ENCODE peak calls at places on chromosomes 4 and X, in five cellular contexts. H, E, N, V and J are unnamed samples.

GRCh38 chr4:53813991-53814390 is 222.7 kb upstream of the LNX1 start:
- DNase-seq in H (no peak), E (no peak), N (no peak), V (no peak), J (no peak)

GRCh38 chr4:168667397-168667796 is 170.5 kb downstream of the PALLD start:
- DNase-seq in H (no peak), E (no peak), N (no peak), V (no peak), J (no peak)

GRCh38 chrX:80335062-80335830 is 85.0 kb upstream of the TENT5D start:
- DNase-seq in H (peak), E (no peak), N (no peak), V (peak), J (no peak)

GRCh38 chrX:126982158-126982557 is 162.6 kb downstream of the PRR32 start:
- DNase-seq in H (no peak), E (no peak), N (no peak), V (no peak), J (no peak)

GRCh38 chr4:37928896-37929537 is 31.2 kb upstream of the PTTG2 start:
- DNase-seq in H (no peak), E (no peak), N (peak), V (no peak), J (no peak)

GRCh38 chr4:88138561-88138960 is 19.9 kb downstream of the ABCG2 start:
- DNase-seq in H (no peak), E (no peak), N (peak), V (no peak), J (peak)

GRCh38 chrX:38817004-38817703 is 15.9 kb downstream of the MID1IP1 start:
- DNase-seq in H (no peak), E (no peak), N (no peak), V (no peak), J (peak)

GRCh38 chr4:10639664-10640063 is 44.9 kb downstream of the CLNK start:
- DNase-seq in H (no peak), E (no peak), N (no peak), V (no peak), J (peak)

GRCh38 chr4:54802336-54802735 is 144.6 kb downstream of the KIT start:
- DNase-seq in H (no peak), E (no peak), N (no peak), V (no peak), J (peak)

GRCh38 chrX:74343970-74344622 is 40.1 kb downstream of the ZCCHC13 start:
- DNase-seq in H (peak), E (peak), N (peak), V (peak), J (peak)

GRCh38 chr4:106444557-106444956 is 76.0 kb upstream of the GIMD1 start:
- DNase-seq in H (no peak), E (no peak), N (peak), V (no peak), J (no peak)

GRCh38 chr4:86910820-86911684 is 18.8 kb upstream of the C4orf36 start:
- DNase-seq in H (no peak), E (no peak), N (peak), V (no peak), J (no peak)

GRCh38 chr4:100828986-100829685 is 311.3 kb upstream of the EMCN start:
- DNase-seq in H (no peak), E (no peak), N (peak), V (no peak), J (peak)

GRCh38 chr4:112509243-112510190 is 6.5 kb downstream of the NEUROG2 start:
- DNase-seq in H (peak), E (no peak), N (peak), V (peak), J (peak)

GRCh38 chrX:70117738-70118137 is 15.5 kb upstream of the IGBP1 start:
- DNase-seq in H (no peak), E (no peak), N (no peak), V (no peak), J (no peak)

GRCh38 chr4:25881187-25881586 is 18.4 kb upstream of the SEL1L3 start:
- DNase-seq in H (no peak), E (no peak), N (no peak), V (no peak), J (no peak)

GRCh38 chr4:53889335-53890084 is 174.9 kb downstream of the CHIC2 start:
- DNase-seq in H (no peak), E (no peak), N (no peak), V (no peak), J (peak)

DNA sequence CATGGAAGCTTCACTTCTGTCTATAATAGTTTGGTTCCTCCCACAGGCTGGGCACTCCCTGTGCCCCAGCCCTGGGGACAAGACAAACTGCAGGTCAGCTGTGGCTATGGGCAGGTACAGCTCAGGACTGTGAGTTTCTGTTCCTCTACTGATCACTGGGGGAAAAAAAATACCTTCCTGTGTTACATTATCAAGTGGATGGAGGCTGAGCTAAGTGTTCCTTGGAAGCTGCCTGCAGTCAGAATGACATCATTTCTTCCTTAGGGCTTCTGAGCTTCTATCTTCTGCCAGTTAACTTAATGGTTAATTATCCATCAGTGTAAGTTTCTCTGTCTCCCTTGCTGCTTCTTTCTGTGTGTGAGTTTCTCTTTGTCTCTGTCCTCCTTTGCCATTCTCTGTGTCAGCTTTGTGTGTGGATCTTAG is 4.6 kb downstream of the RAB33A start:
- DNase-seq in H (no peak), E (peak), N (no peak), V (no peak), J (no peak)
- H3K4me2 ChIP-seq in H (no peak), E (peak), N (no peak), V (no peak), J (no peak)

GRCh38 chr4:110623710-110624015 is 786 bp upstream of the PITX2 start:
- DNase-seq in H (no peak), E (no peak), N (no peak), V (no peak), J (no peak)

GRCh38 chr4:110624904-110625494 is 2.1 kb upstream of the PITX2 start:
- DNase-seq in H (no peak), E (no peak), N (no peak), V (peak), J (no peak)

GRCh38 chr4:110625593-110626292 is 2.9 kb upstream of the PITX2 start:
- DNase-seq in H (no peak), E (no peak), N (no peak), V (peak), J (no peak)

GRCh38 chr4:110622841-110623709 is at the start of gene PITX2:
- DNase-seq in H (peak), E (no peak), N (peak), V (peak), J (peak)

GRCh38 chr4:110624016-110624770 is 1.3 kb upstream of the PITX2 start:
- DNase-seq in H (no peak), E (no peak), N (no peak), V (no peak), J (no peak)
- H2AFZ ChIP-seq in H (no peak), E (no peak), N (no peak), V (no peak), J (no peak)

DNA sequence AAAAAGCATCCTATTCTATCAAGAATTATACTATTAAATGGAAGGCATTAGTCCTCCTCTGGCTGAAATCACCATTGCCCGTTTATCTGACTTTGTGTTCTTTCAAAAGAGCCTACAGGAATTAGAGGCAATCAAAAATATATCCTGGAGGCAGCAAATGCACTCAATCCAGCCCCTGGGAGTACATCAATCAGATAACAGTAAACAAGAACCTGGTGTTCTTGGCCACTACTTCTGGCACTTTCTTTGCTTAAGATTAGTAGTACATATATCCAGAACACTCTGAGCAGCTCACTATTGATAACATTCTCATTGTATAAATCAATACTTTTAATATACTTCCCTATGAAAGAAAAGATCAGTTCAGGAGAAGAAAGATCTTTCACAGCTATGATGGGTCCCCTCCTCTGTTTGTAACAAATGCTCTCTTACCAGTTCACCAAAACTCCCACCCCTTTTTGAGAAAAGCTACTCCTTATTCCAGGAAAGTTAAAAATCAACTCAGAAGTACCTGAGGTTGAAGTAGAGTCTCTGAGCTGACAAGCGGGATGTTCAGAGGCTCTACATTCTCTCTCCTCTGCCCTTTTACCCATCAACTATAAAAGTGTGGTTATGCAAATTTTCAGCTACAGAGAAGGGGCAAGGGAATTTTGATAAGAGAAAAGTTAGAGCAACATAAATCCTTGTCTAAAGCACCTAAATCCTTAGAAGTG is 176.0 kb downstream of the COX18 start:
- DNase-seq in H (no peak), E (no peak), N (no peak), V (no peak), J (no peak)
- H3K27ac ChIP-seq in H (no peak), E (no peak), N (no peak), V (no peak), J (no peak)

GRCh38 chr4:98546910-98547544 is 111.4 kb downstream of the TSPAN5 start:
- DNase-seq in H (no peak), E (no peak), N (peak), V (peak), J (peak)
- H3K4me2 ChIP-seq in H (no peak), E (no peak), N (peak), V (no peak), J (peak)